ENCODE peak calls at places on chromosomes 1 and 21, in four cellular contexts. C is GM12878, X is GM12891, J is K562. V is an unnamed sample.

GRCh38 chr1:72284398-72285073 is 2.2 kb upstream of the NEGR1 start:
- DNase-seq in J (no peak), X (no peak), C (no peak), V (peak)

GRCh38 chr21:41460578-41461527 is 34.8 kb downstream of the MX1 start:
- DNase-seq in J (peak), X (peak), C (no peak), V (peak)

GRCh38 chr21:28086861-28087581 is 905.7 kb downstream of the LTN1 start:
- DNase-seq in X (no peak), C (no peak), J (no peak), V (no peak)

GRCh38 chr1:218874313-218874712 is 299.4 kb upstream of the LYPLAL1 start:
- DNase-seq in C (no peak), X (no peak), J (no peak), V (peak)

GRCh38 chr1:172928412-172928811 is 122.3 kb downstream of the TNFSF18 start:
- DNase-seq in C (no peak), J (no peak), X (no peak), V (no peak)

GRCh38 chr21:39648879-39649278 is 36.1 kb downstream of the B3GALT5 start:
- DNase-seq in C (no peak), X (no peak), J (no peak), V (no peak)

GRCh38 chr1:109263597-109264378 is 14.4 kb downstream of the CELSR2 start:
- DNase-seq in J (peak), C (peak), X (peak), V (peak)

GRCh38 chr21:35974801-35975200 is 85.5 kb downstream of the SETD4 start:
- DNase-seq in J (no peak), C (no peak), X (no peak), V (no peak)

GRCh38 chr1:52677407-52677806 is 20.7 kb downstream of the COA7 start:
- DNase-seq in J (no peak), C (no peak), X (no peak), V (peak)

GRCh38 chr21:36188081-36188681 is 31.6 kb downstream of the DOP1B start:
- DNase-seq in X (no peak), C (no peak), J (no peak), V (no peak)

GRCh38 chr21:42158846-42159245 is 60.1 kb upstream of the ABCG1 start:
- DNase-seq in X (no peak), C (no peak), J (no peak), V (no peak)

GRCh38 chr1:25474439-25475047 is 43.8 kb downstream of the MACO1 start:
- DNase-seq in C (no peak), X (no peak), J (no peak), V (no peak)

GRCh38 chr1:171802207-171802606 is 20.7 kb downstream of the METTL13 start:
- DNase-seq in J (no peak), X (no peak), C (no peak), V (no peak)

GRCh38 chr1:87330201-87330953 is 1.7 kb downstream of the LMO4 start:
- DNase-seq in C (no peak), X (no peak), J (no peak), V (peak)

DNA sequence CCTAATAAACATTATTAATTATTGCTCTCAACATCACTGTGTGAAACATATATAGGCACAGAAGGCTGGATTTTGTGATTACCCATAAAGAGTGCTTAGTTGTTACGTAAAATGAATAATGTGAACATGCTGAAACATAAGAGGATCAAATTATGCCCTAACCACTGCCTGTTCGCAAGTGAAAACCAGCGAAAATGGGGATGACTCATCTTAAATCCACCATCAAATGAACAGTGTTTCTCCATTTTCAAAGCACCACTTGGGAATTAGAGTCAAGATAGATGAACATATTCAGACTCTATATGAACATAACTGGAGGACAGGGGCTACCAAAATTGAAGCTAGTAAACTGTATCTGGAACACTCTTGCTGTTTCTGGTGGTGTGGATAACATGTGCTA is 386.2 kb downstream of the HHIPL2 start:
- DNase-seq in J (no peak), X (no peak), C (no peak), V (no peak)
- TF ChIP-seq SPI1 in J (no peak), X (no peak), C (no peak), V (no peak)

GRCh38 chr1:98315309-98315708 is 346.2 kb upstream of the SNX7 start:
- DNase-seq in J (no peak), X (no peak), C (no peak), V (no peak)

GRCh38 chr1:98321191-98321590 is 340.3 kb upstream of the SNX7 start:
- DNase-seq in J (no peak), X (no peak), C (no peak), V (no peak)

GRCh38 chr1:98314591-98314990 is 346.9 kb upstream of the SNX7 start:
- DNase-seq in J (no peak), C (no peak), X (no peak), V (no peak)

DNA sequence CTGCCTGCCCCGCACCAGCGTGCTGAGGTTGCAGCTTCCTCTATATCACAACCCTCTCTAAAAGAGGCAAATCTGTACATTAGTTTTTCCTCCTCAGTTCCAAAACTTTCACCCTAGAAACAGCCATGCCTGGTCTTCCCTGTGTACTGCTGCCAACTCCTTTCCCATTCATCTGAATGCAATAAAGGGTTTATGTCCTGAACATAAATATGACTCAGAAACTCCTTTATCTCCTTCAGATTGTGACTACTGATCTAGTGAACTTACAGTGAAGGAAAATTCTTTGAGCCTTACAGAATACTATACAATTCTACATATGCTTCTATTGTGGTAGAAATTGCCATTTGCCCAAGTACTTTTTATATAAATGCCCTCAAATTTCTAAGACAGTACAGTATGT is 345.2 kb upstream of the SNX7 start:
- DNase-seq in J (no peak), C (no peak), X (no peak), V (peak)
- TF ChIP-seq SPI1 in J (no peak), C (no peak), X (no peak), V (no peak)

GRCh38 chr21:46092811-46093667 is 4.9 kb upstream of the COL6A2 start:
- DNase-seq in J (no peak), X (no peak), C (no peak), V (no peak)
- TF ChIP-seq SPI1 in J (no peak), X (no peak), C (no peak), V (no peak)

GRCh38 chr1:208025036-208025435 is 114.1 kb upstream of the CD34 start:
- DNase-seq in J (no peak), C (no peak), X (no peak), V (no peak)
- TF ChIP-seq SPI1 in J (no peak), C (no peak), X (no peak), V (no peak)

GRCh38 chr1:42385283-42385682 is 4.7 kb downstream of the RIMKLA start:
- DNase-seq in X (no peak), C (no peak), J (no peak), V (no peak)
- TF ChIP-seq SPI1 in X (no peak), C (no peak), J (no peak), V (no peak)

GRCh38 chr1:202547215-202547614 is 163.0 kb downstream of the SYT2 start:
- DNase-seq in J (no peak), X (no peak), C (no peak), V (no peak)
- TF ChIP-seq SPI1 in J (no peak), X (no peak), C (no peak), V (no peak)

GRCh38 chr1:11691928-11692711 is 610 bp downstream of the DRAXIN start:
- DNase-seq in J (no peak), C (no peak), X (no peak), V (no peak)

GRCh38 chr1:11690132-11690668 is 1.3 kb upstream of the DRAXIN start:
- DNase-seq in C (no peak), X (no peak), J (no peak), V (no peak)

GRCh38 chr1:11692899-11693590 is 1.5 kb downstream of the DRAXIN start:
- DNase-seq in J (peak), X (no peak), C (no peak), V (peak)

GRCh38 chr1:11691302-11691914 is at the start of gene DRAXIN:
- DNase-seq in X (no peak), C (no peak), J (no peak), V (no peak)

GRCh38 chr1:11690669-11691301 is 725 bp upstream of the DRAXIN start:
- DNase-seq in X (no peak), J (peak), C (no peak), V (no peak)
- TF ChIP-seq SPI1 in X (no peak), J (no peak), C (no peak), V (no peak)

DNA sequence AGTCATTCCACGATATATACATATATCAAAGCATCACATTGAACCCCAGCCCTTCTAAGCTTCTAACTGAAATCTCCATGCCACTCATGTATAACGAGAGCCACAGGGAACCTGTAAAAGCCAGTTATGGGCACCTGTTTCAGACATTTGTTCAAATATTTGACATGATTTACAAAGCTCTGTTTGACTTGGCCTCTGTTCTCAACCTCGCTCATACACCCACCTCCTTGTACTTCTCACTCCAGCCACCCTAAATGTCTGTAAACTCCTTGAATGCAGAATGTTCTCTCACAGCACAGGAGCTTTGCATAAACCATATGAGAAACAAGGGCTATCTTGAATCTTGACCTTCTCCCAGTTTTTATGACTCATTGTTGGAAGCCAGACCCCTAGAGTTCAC is 36.9 kb upstream of the CD2 start:
- DNase-seq in C (no peak), X (no peak), J (no peak), V (no peak)
- TF ChIP-seq SPI1 in C (no peak), X (no peak), J (no peak), V (no peak)

GRCh38 chr1:15308135-15308534 is 61.1 kb downstream of the FHAD1 start:
- DNase-seq in C (no peak), X (no peak), J (no peak), V (no peak)

GRCh38 chr1:15303912-15304311 is 56.9 kb downstream of the FHAD1 start:
- DNase-seq in C (no peak), X (no peak), J (no peak), V (no peak)

GRCh38 chr1:15304708-15305326 is 57.8 kb downstream of the FHAD1 start:
- DNase-seq in C (no peak), J (peak), X (peak), V (peak)

GRCh38 chr1:15308621-15309027 is 61.6 kb downstream of the FHAD1 start:
- DNase-seq in J (no peak), X (no peak), C (no peak), V (no peak)

GRCh38 chr1:15305366-15305765 is 58.3 kb downstream of the FHAD1 start:
- DNase-seq in X (no peak), J (no peak), C (no peak), V (no peak)
- TF ChIP-seq SPI1 in X (no peak), J (no peak), C (no peak), V (no peak)

V was measured in HL-60.